ENCODE peak calls at places on chromosomes 13 and 19, in five cellular contexts. Z, A, J, O and S are unnamed samples.

GRCh38 chr13:33490461-33491327 is 205.1 kb upstream of the STARD13 start:
- DNase-seq in Z (no peak), A (peak), J (no peak), O (peak), S (no peak)

GRCh38 chr19:18436651-18437478 is 1.1 kb downstream of the ISYNA1 start:
- DNase-seq in Z (peak), A (peak), J (peak), O (peak), S (peak)

GRCh38 chr19:42217522-42218442 is at the start of gene DEDD2:
- DNase-seq in Z (peak), A (peak), J (peak), O (peak), S (peak)

GRCh38 chr19:11422163-11423068 is 3.3 kb upstream of the RGL3 start:
- DNase-seq in Z (peak), A (peak), J (peak), O (peak), S (peak)

GRCh38 chr13:34578471-34578870 is 363.6 kb upstream of the NBEA start:
- DNase-seq in Z (no peak), A (no peak), J (no peak), O (no peak), S (no peak)

GRCh38 chr13:87677334-87678234 is 6.4 kb downstream of the SLITRK5 start:
- DNase-seq in Z (peak), A (no peak), J (peak), O (peak), S (no peak)

GRCh38 chr19:4456566-4456842 is 1.1 kb downstream of the UBXN6 start:
- DNase-seq in Z (no peak), A (no peak), J (peak), O (no peak), S (no peak)

GRCh38 chr19:1954547-1954946 is 13.6 kb downstream of the CSNK1G2 start:
- DNase-seq in Z (no peak), A (no peak), J (no peak), O (no peak), S (no peak)

GRCh38 chr13:20993211-20993610 is 68.2 kb downstream of the LATS2 start:
- DNase-seq in Z (no peak), A (peak), J (no peak), O (no peak), S (no peak)

GRCh38 chr19:19822148-19822429 is 539 bp upstream of the ZNF506 start:
- DNase-seq in Z (no peak), A (peak), J (no peak), O (no peak), S (no peak)

GRCh38 chr19:14472202-14472961 is 2.8 kb downstream of the PTGER1 start:
- DNase-seq in Z (peak), A (no peak), J (peak), O (peak), S (peak)

GRCh38 chr19:17490411-17490810 is 20.1 kb downstream of the SLC27A1 start:
- DNase-seq in Z (peak), A (no peak), J (no peak), O (no peak), S (no peak)

GRCh38 chr19:21117041-21117907 is 24.6 kb upstream of the ZNF431 start:
- DNase-seq in Z (no peak), A (no peak), J (no peak), O (no peak), S (no peak)

GRCh38 chr13:81080911-81081454 is 740.1 kb upstream of the SPRY2 start:
- DNase-seq in Z (no peak), A (no peak), J (no peak), O (no peak), S (no peak)

GRCh38 chr13:50676602-50677001 is 166.9 kb downstream of the DLEU7 start:
- DNase-seq in Z (peak), A (no peak), J (no peak), O (no peak), S (no peak)

GRCh38 chr19:33235269-33235995 is 9.8 kb upstream of the SLC7A10 start:
- DNase-seq in Z (peak), A (peak), J (peak), O (peak), S (peak)

GRCh38 chr19:17806945-17807344 is 12.0 kb downstream of the B3GNT3 start:
- DNase-seq in Z (no peak), A (no peak), J (no peak), O (no peak), S (no peak)

GRCh38 chr19:2973229-2973628 is 4.1 kb upstream of the TLE6 start:
- DNase-seq in Z (no peak), A (peak), J (no peak), O (no peak), S (peak)

GRCh38 chr19:55341191-55342043 is 1.7 kb downstream of the KMT5C start:
- DNase-seq in Z (no peak), A (peak), J (peak), O (peak), S (peak)

GRCh38 chr13:77969299-77969698 is 50.7 kb upstream of the EDNRB start:
- DNase-seq in Z (no peak), A (no peak), J (no peak), O (no peak), S (no peak)

GRCh38 chr19:1237754-1238372 is at the start of gene CBARP:
- DNase-seq in Z (no peak), A (no peak), J (no peak), O (peak), S (peak)

GRCh38 chr19:43755256-43755801 is 567 bp upstream of the SMG9 start:
- DNase-seq in Z (peak), A (peak), J (peak), O (peak), S (peak)

GRCh38 chr19:16588089-16588823 is 16.0 kb upstream of the SLC35E1 start:
- DNase-seq in Z (peak), A (no peak), J (no peak), O (no peak), S (peak)

GRCh38 chr19:38527466-38528136 is 90.2 kb downstream of the MAP4K1 start:
- DNase-seq in Z (no peak), A (no peak), J (no peak), O (no peak), S (no peak)

GRCh38 chr19:18488838-18489626 is 32.8 kb downstream of the ELL start:
- DNase-seq in Z (no peak), A (no peak), J (no peak), O (no peak), S (peak)

GRCh38 chr13:33678084-33678483 is 139.9 kb upstream of the RFC3 start:
- DNase-seq in Z (no peak), A (no peak), J (no peak), O (no peak), S (no peak)

GRCh38 chr19:5484398-5485285 is 29.4 kb downstream of the ZNRF4 start:
- DNase-seq in Z (no peak), A (no peak), J (no peak), O (no peak), S (no peak)

GRCh38 chr19:57747472-57747807 is 825 bp downstream of the ZNF776 start:
- DNase-seq in Z (no peak), A (no peak), J (no peak), O (no peak), S (no peak)

GRCh38 chr13:33789757-33790156 is 28.2 kb upstream of the RFC3 start:
- DNase-seq in Z (no peak), A (no peak), J (no peak), O (no peak), S (no peak)

GRCh38 chr19:1491114-1491848 is at the start of gene REEP6:
- DNase-seq in Z (no peak), A (no peak), J (no peak), O (no peak), S (no peak)